ENCODE peak calls at places on chromosomes 13 and 19, in six cellular contexts. Q, A, X, D, F and P are unnamed samples.

GRCh38 chr13:112153364-112153763 is 86.4 kb downstream of the SOX1 start:
- DNase-seq in Q (no peak), A (no peak), X (no peak), D (no peak), F (no peak), P (no peak)

GRCh38 chr19:24054044-24054935 is 32.7 kb upstream of the ZNF254 start:
- DNase-seq in Q (no peak), A (peak), X (no peak), D (no peak), F (no peak), P (no peak)

GRCh38 chr13:95643471-95643813 is 1.1 kb downstream of the DZIP1 start:
- DNase-seq in Q (peak), A (no peak), X (no peak), D (no peak), F (peak), P (no peak)

GRCh38 chr19:49672131-49672919 is 4.7 kb upstream of the PRMT1 start:
- DNase-seq in Q (peak), A (no peak), X (peak), D (peak), F (peak), P (no peak)

GRCh38 chr19:40555978-40556689 is 20.5 kb upstream of the SHKBP1 start:
- DNase-seq in Q (no peak), A (no peak), X (no peak), D (no peak), F (no peak), P (no peak)

GRCh38 chr13:46685006-46685730 is 111.8 kb downstream of the ESD start:
- DNase-seq in Q (no peak), A (no peak), X (no peak), D (no peak), F (no peak), P (no peak)

GRCh38 chr19:1874554-1875185 is 10.6 kb downstream of the ABHD17A start:
- DNase-seq in Q (no peak), A (no peak), X (no peak), D (no peak), F (no peak), P (no peak)

GRCh38 chr19:11737964-11738745 is 591 bp downstream of the ZNF823 start:
- DNase-seq in Q (no peak), A (no peak), X (peak), D (peak), F (peak), P (no peak)

GRCh38 chr13:78137404-78138142 is 218.9 kb upstream of the EDNRB start:
- DNase-seq in Q (peak), A (peak), X (no peak), D (no peak), F (peak), P (peak)

GRCh38 chr13:97165527-97166425 is 56.4 kb upstream of the MBNL2 start:
- DNase-seq in Q (peak), A (no peak), X (no peak), D (no peak), F (no peak), P (no peak)

GRCh38 chr19:17676295-17676694 is 11.9 kb downstream of the UNC13A start:
- DNase-seq in Q (no peak), A (no peak), X (no peak), D (no peak), F (no peak), P (no peak)

GRCh38 chr13:92074658-92075057 is 676.2 kb downstream of the GPC5 start:
- DNase-seq in Q (peak), A (no peak), X (no peak), D (no peak), F (peak), P (no peak)

GRCh38 chr13:27367570-27367969 is 56.8 kb upstream of the GTF3A start:
- DNase-seq in Q (peak), A (no peak), X (no peak), D (no peak), F (no peak), P (no peak)

GRCh38 chr13:29696606-29697005 is 101.1 kb upstream of the SLC7A1 start:
- DNase-seq in Q (no peak), A (no peak), X (no peak), D (no peak), F (no peak), P (no peak)

GRCh38 chr19:16376649-16377048 is 52.0 kb downstream of the KLF2 start:
- DNase-seq in Q (no peak), A (no peak), X (no peak), D (peak), F (peak), P (no peak)

GRCh38 chr13:46492946-46493345 is 60.0 kb upstream of the LRCH1 start:
- DNase-seq in Q (peak), A (no peak), X (no peak), D (no peak), F (peak), P (no peak)

GRCh38 chr19:13461536-13461935 is 44.7 kb downstream of the CACNA1A start:
- DNase-seq in Q (no peak), A (no peak), X (no peak), D (no peak), F (peak), P (no peak)

GRCh38 chr19:44552324-44552723 is 22.8 kb upstream of the CEACAM20 start:
- DNase-seq in Q (no peak), A (no peak), X (no peak), D (peak), F (peak), P (no peak)

GRCh38 chr13:48320906-48321510 is 17.5 kb downstream of the RB1 start:
- DNase-seq in Q (no peak), A (no peak), X (no peak), D (no peak), F (no peak), P (no peak)

GRCh38 chr13:98143601-98144500 is 957 bp downstream of the FARP1 start:
- DNase-seq in Q (no peak), A (no peak), X (no peak), D (peak), F (peak), P (no peak)

GRCh38 chr13:107586216-107586615 is 629.1 kb downstream of the LIG4 start:
- DNase-seq in Q (no peak), A (no peak), X (no peak), D (no peak), F (no peak), P (no peak)

GRCh38 chr19:31318790-31319189 is 30.4 kb downstream of the TSHZ3 start:
- DNase-seq in Q (no peak), A (no peak), X (no peak), D (no peak), F (no peak), P (no peak)

GRCh38 chr13:90947976-90948375 is 399.5 kb upstream of the MIR17HG start:
- DNase-seq in Q (no peak), A (no peak), X (no peak), D (no peak), F (no peak), P (no peak)

GRCh38 chr19:54444737-54445136 is 4.3 kb upstream of the LENG8 start:
- DNase-seq in Q (no peak), A (no peak), X (no peak), D (peak), F (no peak), P (no peak)

GRCh38 chr19:55539082-55539715 is 2.3 kb upstream of the SBK2 start:
- DNase-seq in Q (no peak), A (no peak), X (no peak), D (no peak), F (no peak), P (no peak)

GRCh38 chr13:32471187-32471922 is 43.4 kb upstream of the N4BP2L1 start:
- DNase-seq in Q (no peak), A (no peak), X (no peak), D (no peak), F (peak), P (no peak)

GRCh38 chr13:39875583-39875982 is 220.1 kb downstream of the COG6 start:
- DNase-seq in Q (no peak), A (peak), X (no peak), D (no peak), F (no peak), P (no peak)

GRCh38 chr13:45315520-45316167 is 25.3 kb downstream of the TPT1 start:
- DNase-seq in Q (no peak), A (no peak), X (no peak), D (no peak), F (no peak), P (no peak)

GRCh38 chr13:32309812-32310706 is 5.1 kb downstream of the ZAR1L start:
- DNase-seq in Q (peak), A (no peak), X (no peak), D (no peak), F (peak), P (no peak)